ENCODE peak calls at places on chromosomes 13 and 19, in six cellular contexts. M is GM23338, H is neural progenitor cell, G is SK-N-SH, T is OCI-LY7, Y is PC-3. E is an unnamed sample. For H3K4me1, the result is how much of the 10 kb centered on the place peaks cover.

GRCh38 chr19:39410620-39411005 is 1.9 kb upstream of the PLEKHG2 start:
- DNase-seq in M (no peak), H (peak), G (no peak), T (no peak), Y (no peak), E (peak)

GRCh38 chr19:8071912-8072311 is 19.4 kb downstream of the CCL25 start:
- DNase-seq in M (peak), H (no peak), G (peak), T (no peak), Y (no peak), E (no peak)

GRCh38 chr19:10299545-10300458 is 9.8 kb downstream of the ZGLP1 start:
- DNase-seq in M (no peak), H (no peak), G (no peak), T (no peak), Y (no peak), E (no peak)

GRCh38 chr13:63737418-63737817 is 2321.8 kb upstream of the PCDH20 start:
- DNase-seq in M (no peak), H (no peak), G (no peak), T (no peak), Y (no peak), E (no peak)

GRCh38 chr19:11373166-11373884 is 1.1 kb upstream of the SWSAP1 start:
- DNase-seq in M (peak), H (peak), G (peak), T (no peak), Y (peak), E (peak)

GRCh38 chr13:114155320-114155719 is 22.9 kb upstream of the RASA3 start:
- DNase-seq in M (no peak), H (no peak), G (no peak), T (no peak), Y (no peak), E (no peak)

GRCh38 chr19:1283207-1283916 is 2.3 kb upstream of the EFNA2 start:
- DNase-seq in M (no peak), H (peak), G (no peak), T (no peak), Y (no peak), E (no peak)

GRCh38 chr13:80022146-80022545 is 318.8 kb downstream of the SPRY2 start:
- DNase-seq in M (no peak), H (no peak), G (peak), T (no peak), Y (no peak), E (no peak)

GRCh38 chr13:52393572-52394357 is 12.2 kb downstream of the THSD1 start:
- DNase-seq in M (no peak), H (no peak), G (no peak), T (no peak), Y (peak), E (peak)

GRCh38 chr13:76889254-76889653 is 3.0 kb upstream of the KCTD12 start:
- DNase-seq in M (no peak), H (no peak), G (no peak), T (no peak), Y (no peak), E (no peak)

GRCh38 chr19:32886241-32886640 is 16.7 kb upstream of the SLC7A9 start:
- DNase-seq in M (no peak), H (no peak), G (no peak), T (no peak), Y (no peak), E (no peak)

GRCh38 chr13:23793711-23794110 is 95.5 kb downstream of the MIPEP start:
- DNase-seq in M (no peak), H (no peak), G (no peak), T (no peak), Y (no peak), E (no peak)

GRCh38 chr13:76425930-76426329 is 460.3 kb downstream of the KCTD12 start:
- DNase-seq in M (no peak), H (no peak), G (no peak), T (no peak), Y (peak), E (peak)

GRCh38 chr13:40120288-40120687 is 464.8 kb downstream of the COG6 start:
- DNase-seq in M (no peak), H (no peak), G (no peak), T (no peak), Y (no peak), E (peak)

GRCh38 chr13:44267966-44268365 is 105.7 kb upstream of the SERP2 start:
- DNase-seq in M (no peak), H (no peak), G (no peak), T (no peak), Y (peak), E (peak)

GRCh38 chr13:110014719-110015118 is 228.3 kb upstream of the IRS2 start:
- DNase-seq in M (no peak), H (no peak), G (no peak), T (no peak), Y (peak), E (no peak)

GRCh38 chr19:27962260-27962659 is 1250.7 kb downstream of the UQCRFS1 start:
- DNase-seq in M (peak), H (no peak), G (no peak), T (no peak), Y (no peak), E (no peak)

GRCh38 chr19:2983351-2984195 is 6.2 kb downstream of the TLE6 start:
- DNase-seq in M (peak), H (peak), G (peak), T (peak), Y (peak), E (peak)

GRCh38 chr19:12230751-12231733 is 63.6 kb downstream of the ZNF44 start:
- DNase-seq in M (no peak), H (no peak), G (no peak), T (no peak), Y (no peak), E (peak)

GRCh38 chr13:84418041-84418440 is 535.8 kb upstream of the SLITRK1 start:
- DNase-seq in M (no peak), H (no peak), G (no peak), T (no peak), Y (no peak), E (no peak)

GRCh38 chr19:944171-944567 is 18.3 kb downstream of the ARID3A start:
- DNase-seq in M (no peak), H (no peak), G (peak), T (no peak), Y (no peak), E (no peak)

GRCh38 chr19:53703361-53703760 is 71.6 kb downstream of the DPRX start:
- DNase-seq in M (no peak), H (no peak), G (no peak), T (no peak), Y (no peak), E (no peak)

GRCh38 chr19:56423276-56423984 is 19.3 kb downstream of the ZNF583 start:
- DNase-seq in M (no peak), H (no peak), G (no peak), T (no peak), Y (no peak), E (peak)

DNA sequence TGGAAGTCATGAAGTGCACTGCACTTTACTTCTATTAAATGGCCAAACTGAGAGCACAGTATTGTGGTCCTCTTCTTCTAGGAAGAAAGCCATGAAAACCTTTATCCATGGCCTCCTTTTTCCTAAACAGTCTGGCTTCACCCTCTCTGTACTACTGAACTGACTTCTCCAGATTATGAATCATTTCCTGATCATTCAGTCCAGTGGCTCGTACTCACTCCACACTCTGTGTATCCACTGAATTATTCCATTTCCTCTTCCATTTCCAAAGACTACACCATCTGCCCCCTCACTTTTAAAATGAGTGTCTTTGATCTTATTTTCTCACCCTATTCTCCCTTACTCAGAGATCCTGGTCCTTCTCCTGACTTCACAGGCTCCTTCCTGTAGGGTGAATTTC is 29.7 kb upstream of the FREM2 start:
- DNase-seq in M (no peak), H (no peak), G (no peak), T (no peak), Y (peak), E (peak)
- H2AFZ ChIP-seq in M (no peak), H (no peak), G (no peak), T (no peak), Y (no peak), E (peak)

GRCh38 chr19:42594617-42595489 is at the start of gene CEACAM8:
- DNase-seq in M (peak), H (no peak), G (no peak), T (no peak), Y (no peak), E (no peak)

GRCh38 chr19:42601811-42602443 is 7.2 kb upstream of the CEACAM8 start:
- DNase-seq in M (peak), H (peak), G (no peak), T (peak), Y (peak), E (peak)

GRCh38 chr19:42595550-42596172 is 937 bp upstream of the CEACAM8 start:
- DNase-seq in M (no peak), H (no peak), G (no peak), T (no peak), Y (no peak), E (no peak)

DNA sequence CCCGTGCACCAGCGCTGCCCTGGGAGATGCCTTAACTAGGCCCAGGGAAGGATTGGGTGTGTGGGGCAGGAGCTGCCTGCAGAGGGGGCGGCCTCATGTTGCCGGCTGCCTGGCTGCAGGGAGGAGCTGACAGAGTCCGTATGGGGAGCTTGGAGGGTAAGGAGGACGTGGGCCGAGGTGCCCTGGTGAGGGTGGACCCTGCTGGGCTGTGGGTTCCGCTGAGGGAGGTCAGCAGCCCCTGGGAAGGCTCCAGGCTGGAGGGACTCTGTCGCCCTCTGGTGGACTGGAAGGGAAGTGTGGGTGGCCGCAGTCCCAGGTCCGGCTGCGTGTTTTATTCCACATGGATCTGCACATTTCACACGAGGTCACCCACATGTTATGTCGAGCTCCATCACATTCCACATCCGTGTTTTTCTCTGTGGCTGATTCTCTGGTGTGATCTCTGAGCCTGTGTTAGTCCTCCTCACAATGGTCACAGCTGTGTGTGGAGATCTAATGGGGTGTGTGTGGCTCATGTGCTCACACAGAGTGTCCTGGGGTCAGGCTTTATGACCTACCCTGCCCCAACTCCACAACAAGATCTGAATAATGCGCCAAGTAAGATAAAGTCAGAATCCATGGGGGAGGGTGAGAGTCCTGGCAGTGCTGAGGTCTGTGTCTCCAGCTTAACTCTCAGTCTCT is 1.8 kb upstream of the CEACAM8 start:
- DNase-seq in M (peak), H (peak), G (peak), T (peak), Y (peak), E (peak)
- TF ChIP-seq EZH2phosphoT487 in M (no peak), H (no peak), G (no peak), T (no peak), Y (no peak), E (no peak)

DNA sequence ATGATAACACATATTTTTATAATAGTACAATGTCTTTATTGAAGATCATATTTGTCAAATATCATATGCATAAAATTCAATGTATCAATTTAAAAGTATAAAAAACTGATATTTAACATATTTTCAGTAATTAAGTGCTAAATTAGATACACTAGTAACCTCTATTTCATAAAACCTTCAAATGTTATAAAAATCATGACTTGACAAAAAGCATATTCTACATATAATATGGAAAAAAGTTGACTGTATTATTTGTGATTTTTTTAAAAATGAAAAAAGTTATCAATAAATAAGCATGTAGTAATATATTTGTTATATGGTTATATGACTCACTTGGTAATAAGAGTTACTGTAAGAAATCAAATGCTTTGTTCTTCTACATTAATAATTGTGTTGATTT is 356.9 kb downstream of the DIAPH3 start:
- DNase-seq in M (no peak), H (no peak), G (no peak), T (no peak), Y (no peak), E (no peak)
- H3K4me1 ChIP-seq in M (under half), H (under half), G (under half), T (under half), Y (under half), E (under half)

GRCh38 chr13:31046711-31047279 is 114.3 kb downstream of the TEX26 start:
- DNase-seq in M (no peak), H (peak), G (peak), T (no peak), Y (no peak), E (peak)

GRCh38 chr13:31043891-31044657 is 111.6 kb downstream of the TEX26 start:
- DNase-seq in M (peak), H (peak), G (peak), T (peak), Y (peak), E (peak)

GRCh38 chr13:31045621-31046081 is 113.2 kb downstream of the TEX26 start:
- DNase-seq in M (no peak), H (no peak), G (no peak), T (no peak), Y (peak), E (peak)

GRCh38 chr13:31042501-31043165 is 110.2 kb downstream of the TEX26 start:
- DNase-seq in M (no peak), H (no peak), G (no peak), T (peak), Y (no peak), E (no peak)

GRCh38 chr13:31044658-31045620 is 112.5 kb downstream of the TEX26 start:
- DNase-seq in M (no peak), H (no peak), G (no peak), T (no peak), Y (peak), E (no peak)
- H2AFZ ChIP-seq in M (no peak), H (no peak), G (peak), T (peak), Y (peak), E (peak)

GRCh38 chr19:48873476-48874308 is 1.5 kb downstream of the PPP1R15A start:
- DNase-seq in M (no peak), H (peak), G (no peak), T (no peak), Y (no peak), E (peak)

GRCh38 chr19:48877900-48878218 is 5.6 kb downstream of the PPP1R15A start:
- DNase-seq in M (no peak), H (no peak), G (no peak), T (no peak), Y (no peak), E (peak)

GRCh38 chr19:48872884-48873475 is 759 bp downstream of the PPP1R15A start:
- DNase-seq in M (peak), H (peak), G (peak), T (peak), Y (peak), E (peak)

GRCh38 chr19:48872182-48872883 is at the start of gene PPP1R15A:
- DNase-seq in M (peak), H (peak), G (peak), T (peak), Y (peak), E (peak)

GRCh38 chr19:48874309-48875135 is 2.3 kb downstream of the PPP1R15A start:
- DNase-seq in M (no peak), H (peak), G (no peak), T (no peak), Y (peak), E (peak)
- TF ChIP-seq EZH2phosphoT487 in M (no peak), H (no peak), G (no peak), T (no peak), Y (no peak), E (no peak)

GRCh38 chr19:5622465-5623396 is at the start of the genes SAFB and SAFB2:
- DNase-seq in M (peak), H (peak), G (peak), T (peak), Y (peak), E (peak)

GRCh38 chr19:5621311-5621944 is 1.1 kb downstream of the SAFB2 start:
- DNase-seq in M (no peak), H (no peak), G (no peak), T (no peak), Y (no peak), E (no peak)

GRCh38 chr19:5624154-5624663 is 1.3 kb downstream of the SAFB start:
- DNase-seq in M (peak), H (peak), G (peak), T (peak), Y (peak), E (peak)

GRCh38 chr19:5623397-5624153 is 692 bp downstream of the SAFB start:
- DNase-seq in M (no peak), H (peak), G (peak), T (peak), Y (no peak), E (no peak)

DNA sequence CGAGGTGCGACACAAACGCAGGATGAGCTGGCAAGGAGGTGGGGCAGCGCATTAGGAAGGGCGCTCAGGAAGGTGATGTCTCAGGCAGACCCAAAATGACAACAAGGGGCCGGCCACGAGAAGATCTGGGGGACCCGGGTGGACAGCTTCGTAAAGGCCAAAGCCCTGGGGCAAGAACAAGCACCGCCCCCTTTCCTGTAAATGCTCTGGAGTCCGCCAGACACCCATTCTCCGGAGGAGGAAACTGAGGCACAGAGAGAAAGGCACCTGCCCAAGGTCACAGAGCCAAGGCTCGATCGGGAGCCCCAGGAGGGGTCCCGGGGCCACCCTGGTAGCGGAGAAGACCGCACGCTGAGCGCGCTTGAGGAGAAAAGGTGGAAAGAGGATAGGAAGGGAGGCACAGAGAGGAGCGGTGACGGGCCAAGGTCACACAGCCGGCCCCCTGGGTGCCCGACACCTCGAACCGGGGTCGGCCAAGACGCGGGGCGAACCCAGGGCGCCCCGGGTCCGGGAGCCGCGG is 571 bp downstream of the SAFB2 start:
- DNase-seq in M (peak), H (peak), G (peak), T (peak), Y (peak), E (peak)
- H3K4me1 ChIP-seq in M (under half), H (under half), G (under half), T (under half), Y (under half), E (under half)

DNA sequence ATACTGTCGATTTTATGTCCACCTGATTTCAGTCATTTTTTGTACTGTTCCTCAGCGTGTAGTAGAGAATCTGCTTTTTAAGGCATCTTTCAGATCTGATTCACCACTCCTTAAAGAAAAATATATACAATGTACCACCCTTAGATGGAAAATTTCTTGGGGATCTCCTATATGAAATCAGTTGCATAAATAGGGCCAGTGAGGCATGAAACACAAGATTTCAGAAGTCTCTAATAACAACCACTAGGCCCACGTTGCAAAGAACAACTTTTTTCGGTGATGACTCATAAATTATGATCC is 1.4 kb downstream of the USP12 start:
- DNase-seq in M (no peak), H (no peak), G (no peak), T (peak), Y (peak), E (no peak)
- H2AFZ ChIP-seq in M (no peak), H (no peak), G (no peak), T (peak), Y (no peak), E (no peak)

DNA sequence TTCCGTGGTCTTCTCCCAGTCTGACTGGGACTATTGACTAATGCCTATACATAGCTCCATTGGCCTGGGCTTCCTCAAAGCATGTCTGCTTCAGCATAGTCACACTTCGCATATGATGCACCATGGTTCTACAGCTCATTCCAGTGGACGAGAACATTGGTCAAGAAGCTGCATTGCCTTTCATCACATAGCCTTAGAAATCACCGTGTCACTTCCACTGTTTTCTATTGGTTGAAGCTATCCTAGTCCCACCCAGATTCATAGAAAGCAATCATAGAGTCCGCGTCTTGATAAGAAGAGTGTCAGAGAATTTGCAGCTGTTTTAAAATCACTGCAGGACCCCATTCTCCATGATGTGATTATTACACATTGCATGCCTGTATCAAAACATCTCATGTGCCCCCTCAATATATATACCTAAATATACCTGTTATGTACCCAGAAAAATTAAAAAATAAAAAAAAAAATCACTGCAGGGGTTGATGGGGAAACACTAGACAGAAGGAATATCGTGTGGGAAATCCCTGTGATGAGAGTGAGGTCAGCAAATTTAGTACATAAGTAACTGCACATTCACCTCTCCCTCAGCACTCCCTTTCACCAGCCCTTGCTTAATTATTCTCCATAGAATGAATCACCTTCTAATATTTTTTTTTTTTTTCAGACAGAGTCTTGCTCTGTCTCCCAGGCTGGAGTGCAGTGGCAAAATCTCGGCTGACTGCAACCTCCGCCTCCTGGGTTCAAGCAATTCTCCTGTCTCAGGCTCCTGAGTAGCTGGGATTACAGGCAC is 2.1 kb upstream of the ARHGAP33 start:
- DNase-seq in M (no peak), H (no peak), G (no peak), T (no peak), Y (no peak), E (peak)
- TF ChIP-seq EZH2phosphoT487 in M (no peak), H (no peak), G (no peak), T (no peak), Y (no peak), E (no peak)

GRCh38 chr19:46422344-46422743 is 6.4 kb downstream of the PNMA8C start:
- DNase-seq in M (no peak), H (no peak), G (no peak), T (no peak), Y (no peak), E (no peak)
- H3K4me1 ChIP-seq in M (under half), H (under half), G (under half), T (under half), Y (under half), E (under half)

GRCh38 chr13:66704110-66704509 is 526.0 kb downstream of the PCDH9 start:
- DNase-seq in M (no peak), H (no peak), G (no peak), T (no peak), Y (no peak), E (no peak)
- H2AFZ ChIP-seq in M (no peak), H (no peak), G (no peak), T (peak), Y (no peak), E (no peak)